ENCODE peak calls at places on chromosomes 2 and 18, in ten cellular contexts. T is skeletal muscle cell; J is Calu3; Y is NCI-H460; K is caudate nucleus; O is body of pancreas; H is NCI-H1092; G is B cell; F is effector memory CD8-positive, alpha-beta T cell; Q is SW 1271. V is an unnamed sample.
A peak's percentile ranks its signal among the peaks of the same experiment; 100 is the strongest.

GRCh38 chr2:237449193-237449797 is 35.3 kb upstream of the COL6A3 start:
- DNase-seq in Q (no peak), O (no peak), J (no peak), T (no peak), G (no peak), K (no peak), H (no peak), F (no peak), Y (no peak), V (no peak)

GRCh38 chr2:140943867-140944266 is 1186.9 kb downstream of the LRP1B start:
- DNase-seq in T (no peak), Q (no peak), G (no peak), O (no peak), J (no peak), Y (no peak), H (no peak), F (no peak), K (no peak), V (no peak)

GRCh38 chr18:44599409-44599808 is 81.3 kb upstream of the SETBP1 start:
- DNase-seq in O (peak; percentile 40), G (no peak), H (peak; percentile 42), F (no peak), K (peak; percentile 52), J (no peak), Y (no peak), T (no peak), Q (no peak), V (peak; percentile 6)

GRCh38 chr2:224357098-224357901 is 44.6 kb downstream of the FAM124B start:
- DNase-seq in O (peak; percentile 58), K (no peak), J (peak; percentile 72), F (peak; percentile 55), H (peak; percentile 22), Q (peak; percentile 30), Y (peak; percentile 63), T (no peak), G (peak; percentile 70), V (peak; percentile 70)

GRCh38 chr2:95283562-95283961 is 9.3 kb downstream of the PROM2 start:
- DNase-seq in J (no peak), T (no peak), F (no peak), O (no peak), Y (no peak), H (no peak), Q (no peak), G (no peak), K (no peak), V (no peak)

GRCh38 chr18:59612461-59612860 is 84.8 kb downstream of the CCBE1 start:
- DNase-seq in J (no peak), T (peak; percentile 65), K (no peak), H (no peak), G (no peak), F (no peak), Q (no peak), Y (no peak), O (no peak), V (no peak)

GRCh38 chr2:72917138-72917874 is at the start of gene EMX1:
- DNase-seq in Y (peak; percentile 32), J (peak; percentile 81), H (peak; percentile 4), K (no peak), G (peak; percentile 40), T (no peak), F (no peak), O (peak; percentile 86), Q (no peak), V (peak; percentile 63)

GRCh38 chr2:222404126-222404891 is 20.0 kb upstream of the SGPP2 start:
- DNase-seq in J (no peak), F (no peak), H (no peak), O (no peak), G (no peak), Q (no peak), K (no peak), Y (no peak), T (no peak), V (peak; percentile 10)

GRCh38 chr18:39799010-39799409 is 2156.0 kb upstream of the PIK3C3 start:
- DNase-seq in G (no peak), Q (no peak), K (no peak), O (no peak), J (peak; percentile 28), Y (no peak), T (no peak), H (no peak), F (no peak), V (peak; percentile 12)

GRCh38 chr2:53289309-53290006 is 478.1 kb upstream of the CHAC2 start:
- DNase-seq in J (no peak), O (no peak), F (no peak), Q (no peak), T (no peak), Y (no peak), H (no peak), K (no peak), G (no peak), V (no peak)

GRCh38 chr18:77967071-77967470 is 717.4 kb downstream of the GALR1 start:
- DNase-seq in H (no peak), Q (no peak), K (no peak), J (no peak), T (no peak), F (no peak), G (no peak), Y (no peak), O (no peak), V (no peak)

GRCh38 chr2:110838657-110839357 is 106.4 kb downstream of the ACOXL start:
- DNase-seq in G (no peak), F (no peak), T (no peak), O (no peak), H (no peak), J (no peak), K (no peak), Q (no peak), Y (no peak), V (no peak)

GRCh38 chr2:37020212-37020886 is 54.0 kb upstream of the STRN start:
- DNase-seq in J (no peak), O (peak; percentile 83), H (no peak), Q (no peak), G (no peak), T (peak; percentile 22), F (no peak), Y (peak; percentile 72), K (no peak), V (no peak)

GRCh38 chr2:152468832-152469692 is 134.1 kb downstream of the FMNL2 start:
- DNase-seq in F (no peak), K (no peak), Q (peak; percentile 20), J (no peak), O (no peak), H (no peak), Y (no peak), T (no peak), G (no peak), V (peak; percentile 57)

GRCh38 chr2:200121931-200122330 is 166.5 kb downstream of the MAIP1 start:
- DNase-seq in Y (no peak), Q (no peak), H (no peak), G (no peak), J (no peak), O (no peak), T (peak; percentile 39), K (no peak), F (no peak), V (no peak)

GRCh38 chr2:37366773-37367172 is 22.3 kb downstream of the QPCT start:
- DNase-seq in K (no peak), T (no peak), J (no peak), Q (no peak), G (no peak), F (no peak), O (no peak), Y (no peak), H (no peak), V (peak; percentile 97)

GRCh38 chr2:40384714-40385113 is 67.2 kb downstream of the SLC8A1 start:
- DNase-seq in H (no peak), G (no peak), K (no peak), O (no peak), Q (no peak), Y (no peak), J (no peak), F (no peak), T (peak; percentile 84), V (no peak)

GRCh38 chr2:239253705-239254104 is 147.1 kb downstream of the HDAC4 start:
- DNase-seq in K (no peak), J (no peak), O (no peak), F (no peak), Y (no peak), G (no peak), T (no peak), Q (no peak), H (no peak), V (no peak)

GRCh38 chr2:113114224-113114945 is 13.0 kb upstream of the IL1RN start:
- DNase-seq in F (no peak), J (no peak), O (no peak), H (no peak), Q (no peak), G (no peak), T (no peak), K (no peak), Y (no peak), V (no peak)

GRCh38 chr2:45332567-45332966 is 278.5 kb downstream of the SRBD1 start:
- DNase-seq in K (no peak), O (no peak), J (no peak), Y (no peak), T (no peak), Q (no peak), G (no peak), H (no peak), F (no peak), V (no peak)

GRCh38 chr18:68438983-68439382 is 275.9 kb downstream of the TMX3 start:
- DNase-seq in O (no peak), Q (no peak), Y (no peak), K (no peak), G (no peak), T (peak; percentile 71), F (no peak), H (no peak), J (no peak), V (no peak)

GRCh38 chr2:163943403-163944356 is 207.9 kb upstream of the FIGN start:
- DNase-seq in Y (no peak), O (no peak), J (no peak), G (no peak), K (peak; percentile 22), T (no peak), F (no peak), H (no peak), Q (no peak), V (peak; percentile 92)

GRCh38 chr2:206343816-206344215 is 69.4 kb downstream of the ZDBF2 start:
- DNase-seq in J (no peak), Q (no peak), G (no peak), T (no peak), Y (no peak), F (no peak), O (peak; percentile 55), H (no peak), K (no peak), V (no peak)

GRCh38 chr2:96895709-96896651 is 26.1 kb upstream of the SEMA4C start:
- DNase-seq in T (peak; percentile 41), O (no peak), F (no peak), Q (no peak), Y (no peak), G (no peak), J (peak; percentile 63), H (no peak), K (no peak), V (no peak)

GRCh38 chr2:138964413-138964812 is 184.2 kb upstream of the NXPH2 start:
- DNase-seq in O (no peak), K (no peak), Y (no peak), H (no peak), T (no peak), Q (no peak), G (no peak), J (no peak), F (no peak), V (no peak)

GRCh38 chr2:207341816-207342215 is 176.1 kb upstream of the KLF7 start:
- DNase-seq in G (no peak), O (no peak), T (no peak), F (no peak), K (no peak), Q (no peak), Y (no peak), J (no peak), H (no peak), V (peak; percentile 39)

GRCh38 chr2:196331816-196332215 is 160.4 kb upstream of the STK17B start:
- DNase-seq in T (no peak), J (no peak), K (no peak), F (no peak), Q (no peak), H (no peak), Y (no peak), O (no peak), G (no peak), V (no peak)

GRCh38 chr2:31347319-31347718 is 67.2 kb downstream of the XDH start:
- DNase-seq in H (no peak), G (no peak), Y (no peak), F (no peak), Q (no peak), K (no peak), T (no peak), J (no peak), O (no peak), V (no peak)

V was measured in SK-MEL-5.